ENCODE peak calls at places on chromosomes 6 and 20, in four cellular contexts. R is CD8-positive, alpha-beta T cell; C is fibroblast of mammary gland; S is heart right ventricle. A is an unnamed sample.

GRCh38 chr6:48423640-48424365 is 312.8 kb upstream of the PTCHD4 start:
- DNase-seq in R (no peak), C (peak; percentile 72), S (no peak), A (peak; percentile 66)

GRCh38 chr6:3913958-3914337 is 64.8 kb downstream of the FAM50B start:
- DNase-seq in R (no peak), C (no peak), S (no peak), A (no peak)

GRCh38 chr20:58407201-58407873 is 18.3 kb downstream of the VAPB start:
- DNase-seq in C (peak; percentile 66), S (no peak), R (no peak), A (no peak)

GRCh38 chr20:24665741-24666191 is 196.3 kb downstream of the SYNDIG1 start:
- DNase-seq in C (no peak), S (no peak), R (no peak), A (no peak)

GRCh38 chr6:93575495-93575894 is 156.1 kb upstream of the EPHA7 start:
- DNase-seq in S (no peak), C (no peak), R (no peak), A (no peak)

GRCh38 chr6:7538484-7538883 is 3.0 kb upstream of the DSP start:
- DNase-seq in C (no peak), S (no peak), R (no peak), A (no peak)

GRCh38 chr6:25703005-25703404 is 51.0 kb downstream of the SCGN start:
- DNase-seq in S (no peak), R (no peak), C (no peak), A (no peak)

GRCh38 chr20:45506927-45507820 is 8.2 kb downstream of the SPINT3 start:
- DNase-seq in C (no peak), S (no peak), R (no peak), A (no peak)

GRCh38 chr6:151317206-151317994 is 74.0 kb downstream of the ZBTB2 start:
- DNase-seq in C (peak; percentile 91), R (no peak), S (no peak), A (peak; percentile 86)

GRCh38 chr6:29447670-29448069 is 8.6 kb downstream of the OR10C1 start:
- DNase-seq in C (no peak), S (no peak), R (no peak), A (no peak)

GRCh38 chr6:26754212-26754611 is 94.7 kb upstream of the ZNF322 start:
- DNase-seq in S (no peak), C (no peak), R (no peak), A (no peak)

GRCh38 chr6:114075777-114076176 is 104.8 kb upstream of the HDAC2 start:
- DNase-seq in S (no peak), C (no peak), R (no peak), A (no peak)

GRCh38 chr20:39206899-39207564 is 244.9 kb downstream of the DHX35 start:
- DNase-seq in R (no peak), C (peak; percentile 26), S (no peak), A (no peak)

GRCh38 chr6:55713411-55713810 is 134.4 kb upstream of the HMGCLL1 start:
- DNase-seq in R (no peak), S (no peak), C (peak; percentile 77), A (peak; percentile 59)

GRCh38 chr6:30676660-30677270 is 4.0 kb upstream of the DHX16 start:
- DNase-seq in C (no peak), R (no peak), S (no peak), A (no peak)

GRCh38 chr6:30664994-30665767 is 7.6 kb downstream of the DHX16 start:
- DNase-seq in R (no peak), C (no peak), S (no peak), A (no peak)

GRCh38 chr6:30672445-30673253 is at the start of gene DHX16:
- DNase-seq in S (peak; percentile 94), C (peak; percentile 99), R (peak; percentile 88), A (peak; percentile 97)

DNA sequence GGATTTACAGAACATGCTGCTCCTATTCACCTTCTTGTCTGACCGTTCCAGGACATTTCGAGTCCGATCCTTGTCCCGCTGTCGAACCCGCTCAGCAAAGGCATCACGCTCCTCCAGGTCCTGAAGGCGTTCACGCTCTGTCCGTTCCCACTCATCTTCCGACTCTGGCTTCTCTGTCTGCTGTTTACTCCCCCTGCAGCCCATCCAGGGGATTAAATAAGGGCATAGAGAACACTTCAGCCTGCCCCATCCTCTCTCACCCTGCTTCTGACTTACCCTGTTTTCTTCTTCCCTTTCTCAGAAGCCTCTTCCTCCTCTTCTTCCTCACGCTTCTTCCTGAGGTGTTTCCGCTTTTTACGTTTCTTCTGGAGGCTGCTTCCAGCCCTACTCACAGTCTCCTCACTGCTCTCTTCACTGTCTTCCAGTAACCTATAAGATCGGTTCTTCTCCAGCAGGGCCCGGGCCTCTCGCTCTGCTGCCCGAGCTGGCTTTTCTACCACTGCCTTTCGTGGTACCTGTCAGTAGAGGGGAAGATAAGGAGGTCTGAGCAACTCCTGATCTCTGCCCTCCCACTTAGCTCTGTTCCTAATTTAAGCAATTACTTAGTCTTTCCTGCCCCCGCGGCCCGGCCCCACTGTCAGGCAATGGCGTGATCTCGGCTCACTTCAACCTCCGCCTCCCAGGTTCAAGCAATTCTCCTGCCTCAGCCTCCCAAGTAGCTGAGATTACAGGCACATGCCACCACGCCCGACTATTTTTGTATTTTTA is 1.9 kb downstream of the DHX16 start:
- DNase-seq in S (no peak), C (peak; percentile 39), R (no peak), A (no peak)
- H3K4me3 ChIP-seq in S (no peak overlapping the region), C (no peak overlapping the region), R (no peak overlapping the region), A (no peak overlapping the region)

GRCh38 chr20:61742097-61742805 is 323.4 kb downstream of the TAF4 start:
- DNase-seq in C (no peak), R (no peak), S (no peak), A (no peak)
- TF ChIP-seq CTCF in C (no peak), R (no peak), S (no peak), A (no peak)

GRCh38 chr20:15031546-15032351 is 694.3 kb upstream of the FLRT3 start:
- DNase-seq in S (no peak), R (no peak), C (no peak), A (no peak)

GRCh38 chr20:15030826-15031225 is 693.4 kb upstream of the FLRT3 start:
- DNase-seq in S (no peak), C (no peak), R (no peak), A (no peak)

GRCh38 chr20:15032352-15032622 is 694.9 kb upstream of the FLRT3 start:
- DNase-seq in R (no peak), C (no peak), S (no peak), A (no peak)

GRCh38 chr20:15036938-15037337 is 699.5 kb upstream of the FLRT3 start:
- DNase-seq in S (no peak), C (no peak), R (no peak), A (no peak)

DNA sequence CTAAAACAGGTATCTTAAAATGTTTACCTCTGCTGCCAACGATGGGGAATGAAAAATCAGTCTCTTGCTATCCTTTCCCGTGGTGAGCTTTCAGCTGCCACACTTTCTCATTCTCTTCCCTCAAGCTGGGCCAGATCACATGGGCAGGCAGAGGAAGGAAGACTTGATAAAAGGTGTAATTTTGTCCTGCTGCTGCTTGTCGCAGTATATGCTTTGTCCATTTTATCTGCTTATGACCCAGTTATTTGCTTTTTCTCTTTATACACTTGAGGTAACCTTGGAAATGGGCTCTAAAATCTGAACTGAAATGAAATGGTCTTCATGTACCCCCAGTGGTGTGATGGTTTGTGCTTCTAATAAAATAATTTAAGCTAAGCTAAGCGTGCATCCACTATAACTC is 695.9 kb upstream of the FLRT3 start:
- DNase-seq in C (no peak), S (no peak), R (no peak), A (no peak)
- H3K4me3 ChIP-seq in C (no peak overlapping the region), S (no peak overlapping the region), R (no peak overlapping the region), A (no peak overlapping the region)

DNA sequence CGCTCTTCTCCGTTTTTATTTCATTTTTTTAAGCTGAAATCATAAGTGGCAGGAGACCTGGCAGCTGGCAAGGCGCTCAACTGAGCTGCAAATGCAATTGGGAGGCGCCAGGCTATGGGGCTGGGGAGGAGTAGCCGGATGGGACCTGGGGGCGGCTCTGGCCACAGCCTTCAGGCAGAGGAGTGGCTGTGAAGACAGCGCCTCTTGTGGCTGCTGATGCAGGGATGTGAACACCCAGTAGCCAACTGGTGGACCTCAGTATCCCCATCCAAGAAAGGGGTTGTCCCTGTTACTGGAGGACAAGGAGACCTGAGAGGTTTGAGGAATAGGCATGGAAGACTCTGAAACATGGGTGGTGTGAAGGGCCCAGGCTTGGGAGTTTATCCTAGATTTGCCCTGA is 12.6 kb downstream of the KCNK17 start:
- DNase-seq in S (no peak), C (no peak), R (no peak), A (no peak)
- TF ChIP-seq CTCF in S (no peak), C (peak; percentile 26), R (no peak), A (peak; percentile 18)

DNA sequence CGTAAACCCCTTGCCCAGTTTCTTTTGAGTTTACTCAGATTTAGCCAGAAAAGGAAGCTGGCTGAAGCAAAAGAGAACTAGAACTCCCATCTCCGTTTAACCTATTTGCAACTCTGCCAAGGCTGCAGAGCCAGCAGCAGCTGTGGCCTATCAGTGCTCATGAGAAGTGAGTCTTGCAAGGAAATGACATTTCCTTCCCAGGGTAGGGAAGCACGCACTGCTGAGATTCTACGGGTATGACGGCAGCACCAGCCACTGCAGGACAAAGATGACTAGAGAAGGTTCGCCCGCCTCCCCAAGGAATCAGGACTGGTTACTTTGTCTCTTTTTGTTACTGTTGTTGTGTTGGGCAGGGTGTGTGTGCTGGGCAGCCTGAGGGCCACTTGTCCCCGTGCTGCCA is 47.6 kb downstream of the PPP1R3G start:
- DNase-seq in C (peak; percentile 96), R (no peak), S (peak; percentile 57), A (peak; percentile 70)
- H3K4me3 ChIP-seq in C (no peak overlapping the region), R (no peak overlapping the region), S (no peak overlapping the region), A (no peak overlapping the region)

DNA sequence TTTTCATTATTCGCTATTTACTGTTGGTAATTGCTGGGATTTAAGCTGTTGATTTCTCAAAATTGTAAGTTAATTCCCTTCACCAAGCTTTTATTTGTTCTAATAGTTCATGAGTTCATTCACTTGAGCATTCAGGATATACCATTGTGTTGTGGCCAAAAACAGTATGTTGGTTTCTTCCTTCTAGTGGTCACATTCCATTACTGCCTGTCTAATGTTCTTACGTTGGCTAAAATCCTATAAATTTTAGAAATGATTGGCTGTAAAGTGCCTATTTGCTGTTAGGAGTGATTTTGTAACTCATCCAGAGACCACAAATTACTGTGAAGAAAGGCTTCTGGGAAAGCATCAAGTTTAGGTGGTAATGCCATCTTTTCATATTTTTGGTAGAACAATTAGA is 76.3 kb downstream of the FARS2 start:
- DNase-seq in C (peak; percentile 51), R (no peak), S (no peak), A (no peak)
- TF ChIP-seq CTCF in C (no peak), R (no peak), S (no peak), A (no peak)

GRCh38 chr6:28334272-28335039 is 1.5 kb downstream of the ZSCAN31 start:
- DNase-seq in S (no peak), C (no peak), R (no peak), A (no peak)
- H3K4me3 ChIP-seq in S (no peak overlapping the region), C (no peak overlapping the region), R (no peak overlapping the region), A (no peak overlapping the region)

A was measured in foreskin fibroblast.